ENCODE peak calls at places on chromosomes 12 and 14, in six cellular contexts. V is IMR-90, B is PC-3, E is mammary epithelial cell, M is right atrium auricular region, U is heart left ventricle. J is an unnamed sample.

GRCh38 chr12:127340381-127340780 is 926.6 kb upstream of the TMEM132C start:
- DNase-seq in V (no peak), B (no peak), E (no peak), M (no peak), U (no peak), J (no peak)

GRCh38 chr14:41973178-41973577 is 366.5 kb downstream of the LRFN5 start:
- DNase-seq in V (no peak), B (no peak), E (no peak), M (no peak), U (no peak), J (no peak)

GRCh38 chr14:34997762-34998161 is 15.0 kb downstream of the SRP54 start:
- DNase-seq in V (no peak), B (no peak), E (no peak), M (no peak), U (no peak), J (no peak)

GRCh38 chr14:32561520-32561919 is 232.4 kb downstream of the AKAP6 start:
- DNase-seq in V (peak), B (peak), E (no peak), M (no peak), U (no peak), J (no peak)

GRCh38 chr12:4107436-4107878 is 166.1 kb upstream of the CCND2 start:
- DNase-seq in V (peak), B (peak), E (peak), M (no peak), U (no peak), J (peak)

GRCh38 chr12:30977537-30978349 is 51.2 kb downstream of the TSPAN11 start:
- DNase-seq in V (no peak), B (no peak), E (no peak), M (no peak), U (no peak), J (no peak)

GRCh38 chr14:75310295-75311059 is 31.8 kb downstream of the FOS start:
- DNase-seq in V (peak), B (peak), E (peak), M (peak), U (peak), J (no peak)

GRCh38 chr14:80080601-80081000 is 130.7 kb downstream of the DIO2 start:
- DNase-seq in V (no peak), B (no peak), E (no peak), M (no peak), U (no peak), J (no peak)

GRCh38 chr12:104687823-104688573 is 231.2 kb downstream of the CHST11 start:
- DNase-seq in V (no peak), B (no peak), E (no peak), M (no peak), U (no peak), J (no peak)

GRCh38 chr14:93941293-93941910 is 14.3 kb downstream of the FAM181A start:
- DNase-seq in V (peak), B (peak), E (peak), M (no peak), U (peak), J (no peak)

GRCh38 chr14:80940146-80940545 is 1.4 kb downstream of the CEP128 start:
- DNase-seq in V (no peak), B (peak), E (no peak), M (no peak), U (no peak), J (no peak)

GRCh38 chr14:68692916-68693771 is 99.7 kb downstream of the ZFP36L1 start:
- DNase-seq in V (peak), B (no peak), E (peak), M (no peak), U (no peak), J (no peak)

GRCh38 chr12:5023842-5024241 is 19.8 kb upstream of the KCNA5 start:
- DNase-seq in V (no peak), B (no peak), E (no peak), M (no peak), U (no peak), J (no peak)

GRCh38 chr14:22594156-22594716 is 3.9 kb upstream of the ABHD4 start:
- DNase-seq in V (peak), B (no peak), E (no peak), M (no peak), U (no peak), J (no peak)

GRCh38 chr12:108696111-108696995 is 35.0 kb downstream of the CORO1C start:
- DNase-seq in V (peak), B (peak), E (peak), M (no peak), U (no peak), J (no peak)

GRCh38 chr12:90770861-90771260 is 184.1 kb downstream of the CCER1 start:
- DNase-seq in V (no peak), B (peak), E (no peak), M (no peak), U (no peak), J (no peak)

DNA sequence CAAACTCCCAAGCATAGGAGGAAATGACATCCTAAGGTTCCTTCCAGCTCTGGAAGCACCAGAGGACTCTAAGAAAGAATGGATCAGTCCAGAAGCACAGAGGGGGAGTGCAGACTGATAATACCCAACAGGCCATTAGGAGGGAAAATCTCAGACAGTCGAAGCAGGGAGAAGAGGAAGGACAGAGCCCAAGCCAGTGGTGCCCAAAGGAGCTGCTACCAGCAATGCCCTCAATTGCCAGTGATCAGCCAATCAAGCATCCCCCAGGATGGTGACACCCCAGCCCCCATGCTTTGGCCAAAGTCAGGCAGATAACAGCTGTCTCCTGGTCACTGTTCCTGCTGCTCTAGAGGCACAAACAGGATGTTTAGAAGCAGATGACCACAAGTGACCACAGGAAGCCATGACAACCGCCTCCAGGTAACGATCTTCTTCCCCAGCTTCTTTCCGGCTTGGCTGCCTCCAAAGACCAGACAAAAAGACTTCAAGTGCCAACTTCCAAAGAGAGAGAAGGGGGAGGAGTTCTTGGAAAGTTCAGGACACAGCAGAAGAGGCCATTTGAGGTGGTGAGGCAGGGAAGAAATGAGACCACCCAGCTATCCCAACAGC is 16.2 kb downstream of the PXN start:
- DNase-seq in V (no peak), B (no peak), E (no peak), M (no peak), U (no peak), J (no peak)
- H3K27ac ChIP-seq in V (peak), B (peak), E (peak), M (peak), U (peak), J (no peak)

DNA sequence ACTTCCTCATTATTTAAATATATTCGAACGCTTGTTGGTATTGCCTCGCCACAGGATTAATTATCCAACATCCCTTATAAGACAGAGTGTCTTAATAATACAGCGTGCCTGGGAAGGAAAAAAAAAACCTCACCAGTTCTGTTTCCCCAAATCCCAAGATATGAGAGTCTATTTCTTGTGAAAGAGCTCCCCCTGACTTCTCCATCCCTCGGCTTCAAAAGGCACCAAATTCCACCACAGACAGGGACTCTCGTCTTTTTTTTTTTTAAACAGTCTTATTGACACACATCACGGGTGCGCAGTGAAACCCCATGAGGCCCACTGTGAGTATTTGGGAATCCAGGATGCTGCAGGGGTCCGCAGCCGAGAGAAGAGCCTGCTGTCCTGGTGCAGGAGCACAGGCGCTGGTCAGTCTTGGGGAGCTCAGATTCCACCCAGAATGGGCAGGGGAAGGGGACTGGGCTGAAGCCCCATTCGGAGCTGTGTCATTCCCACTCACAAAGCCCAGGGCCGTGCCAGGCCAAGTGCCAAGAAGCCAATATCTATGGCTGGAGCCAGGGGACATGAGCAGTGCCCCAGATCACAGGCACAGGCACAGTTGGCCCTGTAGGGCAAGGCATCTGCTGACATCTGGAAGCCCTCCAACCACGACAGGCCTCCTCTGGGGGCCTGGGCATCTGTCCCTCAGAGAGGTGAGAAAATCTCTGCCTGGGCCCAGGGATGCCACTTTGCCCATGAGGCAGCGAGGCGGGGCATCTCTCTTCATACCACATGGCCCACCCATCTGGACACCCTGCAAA is 71.9 kb downstream of the BCL11B start:
- DNase-seq in V (no peak), B (no peak), E (no peak), M (no peak), U (no peak), J (no peak)
- TF ChIP-seq CTCF in V (no peak), B (no peak), E (no peak), M (no peak), U (no peak), J (no peak)

GRCh38 chr12:9758119-9758518 is 2.6 kb downstream of the CD69 start:
- DNase-seq in V (no peak), B (no peak), E (no peak), M (no peak), U (no peak), J (no peak)
- H3K27ac ChIP-seq in V (no peak), B (no peak), E (no peak), M (no peak), U (no peak), J (no peak)

DNA sequence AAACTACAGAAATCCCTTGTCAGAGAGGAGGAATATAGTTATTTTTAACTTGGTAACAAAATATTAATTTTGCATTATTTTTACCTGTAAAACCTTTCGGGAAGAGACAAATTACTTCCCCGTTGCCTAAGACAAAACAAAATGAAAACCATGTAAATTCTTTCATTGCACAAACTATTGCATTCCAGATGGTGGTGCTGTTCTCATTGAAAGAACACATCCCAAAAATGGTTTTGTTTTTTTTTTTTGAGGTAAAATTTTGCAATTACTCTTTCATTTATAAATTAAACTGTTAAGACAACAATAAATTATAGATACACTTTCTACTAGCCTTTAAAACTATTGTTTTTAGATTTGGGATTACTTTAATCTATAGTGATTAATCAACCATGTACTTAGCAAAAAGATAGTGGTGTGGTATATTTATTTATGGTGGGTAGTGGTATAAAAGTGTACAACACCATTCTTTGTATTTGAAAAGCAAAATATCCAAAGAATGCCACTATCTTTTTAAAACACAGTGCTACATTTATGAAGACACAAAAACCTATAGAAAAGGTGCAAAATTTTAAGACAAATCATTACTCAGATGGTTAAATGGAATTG is 115.5 kb downstream of the SLC38A1 start:
- DNase-seq in V (peak), B (peak), E (no peak), M (no peak), U (no peak), J (no peak)
- TF ChIP-seq CTCF in V (peak), B (peak), E (peak), M (no peak), U (peak), J (peak)